ENCODE peak calls at places on chromosomes 12 and 14, in ten cellular contexts. One of them, this sample, is unnamed.

GRCh38 chr14:53979747-53980642 is 23.4 kb upstream of the BMP4 start:
- DNase-seq in heart right ventricle: peak
- DNase-seq in AG04449: no peak
- DNase-seq in tibial nerve: peak
- DNase-seq in NB4: no peak
- DNase-seq in IMR-90: peak
- DNase-seq in fibroblast of pulmonary artery: peak
- DNase-seq in cardiac muscle cell: no peak
- DNase-seq in HFF-Myc: peak
- DNase-seq in pancreas: no peak
- DNase-seq in this sample: no peak

GRCh38 chr12:57011438-57012424 is 4.6 kb downstream of the TAC3 start:
- DNase-seq in heart right ventricle: no peak
- DNase-seq in AG04449: no peak
- DNase-seq in tibial nerve: no peak
- DNase-seq in NB4: no peak
- DNase-seq in IMR-90: no peak
- DNase-seq in fibroblast of pulmonary artery: no peak
- DNase-seq in cardiac muscle cell: no peak
- DNase-seq in HFF-Myc: no peak
- DNase-seq in pancreas: no peak
- DNase-seq in this sample: peak

GRCh38 chr12:107145397-107145796 is 52.0 kb upstream of the CRY1 start:
- DNase-seq in heart right ventricle: no peak
- DNase-seq in AG04449: no peak
- DNase-seq in tibial nerve: no peak
- DNase-seq in NB4: no peak
- DNase-seq in IMR-90: peak
- DNase-seq in fibroblast of pulmonary artery: peak
- DNase-seq in cardiac muscle cell: no peak
- DNase-seq in HFF-Myc: no peak
- DNase-seq in pancreas: no peak
- DNase-seq in this sample: peak

GRCh38 chr12:78088391-78088832 is 257.7 kb downstream of the NAV3 start:
- DNase-seq in heart right ventricle: no peak
- DNase-seq in AG04449: no peak
- DNase-seq in tibial nerve: no peak
- DNase-seq in NB4: no peak
- DNase-seq in IMR-90: peak
- DNase-seq in fibroblast of pulmonary artery: peak
- DNase-seq in cardiac muscle cell: no peak
- DNase-seq in HFF-Myc: no peak
- DNase-seq in pancreas: no peak
- DNase-seq in this sample: no peak

GRCh38 chr12:81450920-81451739 is 308.0 kb downstream of the PPFIA2 start:
- DNase-seq in heart right ventricle: no peak
- DNase-seq in AG04449: peak
- DNase-seq in tibial nerve: peak
- DNase-seq in NB4: peak
- DNase-seq in IMR-90: peak
- DNase-seq in fibroblast of pulmonary artery: peak
- DNase-seq in cardiac muscle cell: peak
- DNase-seq in HFF-Myc: peak
- DNase-seq in pancreas: no peak
- DNase-seq in this sample: peak

GRCh38 chr12:6280672-6281071 is 29.8 kb upstream of the PLEKHG6 start:
- DNase-seq in heart right ventricle: no peak
- DNase-seq in AG04449: no peak
- DNase-seq in tibial nerve: no peak
- DNase-seq in NB4: no peak
- DNase-seq in IMR-90: no peak
- DNase-seq in fibroblast of pulmonary artery: no peak
- DNase-seq in cardiac muscle cell: no peak
- DNase-seq in HFF-Myc: no peak
- DNase-seq in pancreas: peak
- DNase-seq in this sample: no peak

GRCh38 chr14:31937730-31938346 is 139.3 kb upstream of the ARHGAP5 start:
- DNase-seq in heart right ventricle: no peak
- DNase-seq in AG04449: no peak
- DNase-seq in tibial nerve: peak
- DNase-seq in NB4: peak
- DNase-seq in IMR-90: peak
- DNase-seq in fibroblast of pulmonary artery: peak
- DNase-seq in cardiac muscle cell: no peak
- DNase-seq in HFF-Myc: peak
- DNase-seq in pancreas: no peak
- DNase-seq in this sample: peak

GRCh38 chr12:70154087-70154486 is 89.1 kb upstream of the CNOT2 start:
- DNase-seq in heart right ventricle: no peak
- DNase-seq in AG04449: no peak
- DNase-seq in tibial nerve: no peak
- DNase-seq in NB4: no peak
- DNase-seq in IMR-90: no peak
- DNase-seq in fibroblast of pulmonary artery: no peak
- DNase-seq in cardiac muscle cell: no peak
- DNase-seq in HFF-Myc: no peak
- DNase-seq in pancreas: no peak
- DNase-seq in this sample: peak

GRCh38 chr14:56716705-56717104 is 93.6 kb downstream of the OTX2 start:
- DNase-seq in heart right ventricle: no peak
- DNase-seq in AG04449: no peak
- DNase-seq in tibial nerve: no peak
- DNase-seq in NB4: no peak
- DNase-seq in IMR-90: no peak
- DNase-seq in fibroblast of pulmonary artery: no peak
- DNase-seq in cardiac muscle cell: no peak
- DNase-seq in HFF-Myc: no peak
- DNase-seq in pancreas: no peak
- DNase-seq in this sample: no peak

GRCh38 chr14:56720703-56721426 is 89.4 kb downstream of the OTX2 start:
- DNase-seq in heart right ventricle: no peak
- DNase-seq in AG04449: no peak
- DNase-seq in tibial nerve: no peak
- DNase-seq in NB4: no peak
- DNase-seq in IMR-90: no peak
- DNase-seq in fibroblast of pulmonary artery: no peak
- DNase-seq in cardiac muscle cell: no peak
- DNase-seq in HFF-Myc: no peak
- DNase-seq in pancreas: no peak
- DNase-seq in this sample: no peak

GRCh38 chr14:56718312-56718711 is 92.0 kb downstream of the OTX2 start:
- DNase-seq in heart right ventricle: no peak
- DNase-seq in AG04449: no peak
- DNase-seq in tibial nerve: no peak
- DNase-seq in NB4: no peak
- DNase-seq in IMR-90: no peak
- DNase-seq in fibroblast of pulmonary artery: no peak
- DNase-seq in cardiac muscle cell: no peak
- DNase-seq in HFF-Myc: no peak
- DNase-seq in pancreas: no peak
- DNase-seq in this sample: no peak

DNA sequence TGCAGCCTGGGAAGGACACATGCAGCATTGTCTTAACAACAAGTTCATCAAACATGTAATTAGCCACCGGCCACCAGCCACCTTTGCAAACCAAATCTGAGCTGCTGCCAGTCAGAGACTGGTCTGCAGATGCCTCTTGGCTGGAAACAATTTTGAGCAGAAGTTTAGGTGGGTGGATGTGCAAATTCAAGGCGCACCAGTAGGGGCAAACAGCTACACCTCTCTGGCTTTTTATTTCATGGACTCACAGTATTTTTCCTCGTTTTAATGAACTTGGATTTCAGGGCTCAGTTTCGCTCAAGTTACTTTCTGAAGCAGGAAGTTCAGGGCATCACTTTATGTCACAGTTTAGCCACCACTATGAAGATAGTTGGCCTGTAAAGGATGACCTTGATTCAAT is 94.3 kb downstream of the OTX2 start:
- DNase-seq in heart right ventricle: no peak
- DNase-seq in AG04449: no peak
- DNase-seq in tibial nerve: no peak
- DNase-seq in NB4: no peak
- DNase-seq in IMR-90: no peak
- DNase-seq in fibroblast of pulmonary artery: no peak
- DNase-seq in cardiac muscle cell: no peak
- DNase-seq in HFF-Myc: no peak
- DNase-seq in pancreas: no peak
- DNase-seq in this sample: no peak
- TF ChIP-seq CTCF in heart right ventricle: no peak
- TF ChIP-seq CTCF in AG04449: no peak
- TF ChIP-seq CTCF in tibial nerve: no peak
- TF ChIP-seq CTCF in NB4: no peak
- TF ChIP-seq CTCF in IMR-90: no peak
- TF ChIP-seq CTCF in fibroblast of pulmonary artery: no peak
- TF ChIP-seq CTCF in cardiac muscle cell: no peak
- TF ChIP-seq CTCF in HFF-Myc: no peak
- TF ChIP-seq CTCF in pancreas: no peak
- TF ChIP-seq CTCF in this sample: no peak

GRCh38 chr12:110597885-110598284 is 14.8 kb upstream of the PPTC7 start:
- DNase-seq in heart right ventricle: no peak
- DNase-seq in AG04449: no peak
- DNase-seq in tibial nerve: no peak
- DNase-seq in NB4: no peak
- DNase-seq in IMR-90: no peak
- DNase-seq in fibroblast of pulmonary artery: no peak
- DNase-seq in cardiac muscle cell: no peak
- DNase-seq in HFF-Myc: no peak
- DNase-seq in pancreas: no peak
- DNase-seq in this sample: no peak
- H3K4me3 ChIP-seq in heart right ventricle: no peak
- H3K4me3 ChIP-seq in AG04449: no peak
- H3K4me3 ChIP-seq in tibial nerve: no peak
- H3K4me3 ChIP-seq in NB4: no peak
- H3K4me3 ChIP-seq in IMR-90: no peak
- H3K4me3 ChIP-seq in fibroblast of pulmonary artery: no peak
- H3K4me3 ChIP-seq in cardiac muscle cell: no peak
- H3K4me3 ChIP-seq in HFF-Myc: no peak
- H3K4me3 ChIP-seq in pancreas: no peak
- H3K4me3 ChIP-seq in this sample: no peak

GRCh38 chr14:43483415-43483814 is 1023.7 kb downstream of the FSCB start:
- DNase-seq in heart right ventricle: no peak
- DNase-seq in AG04449: no peak
- DNase-seq in tibial nerve: no peak
- DNase-seq in NB4: no peak
- DNase-seq in IMR-90: no peak
- DNase-seq in fibroblast of pulmonary artery: no peak
- DNase-seq in cardiac muscle cell: no peak
- DNase-seq in HFF-Myc: no peak
- DNase-seq in pancreas: no peak
- DNase-seq in this sample: no peak

GRCh38 chr14:43480961-43481360 is 1026.1 kb downstream of the FSCB start:
- DNase-seq in heart right ventricle: no peak
- DNase-seq in AG04449: no peak
- DNase-seq in tibial nerve: no peak
- DNase-seq in NB4: no peak
- DNase-seq in IMR-90: no peak
- DNase-seq in fibroblast of pulmonary artery: no peak
- DNase-seq in cardiac muscle cell: no peak
- DNase-seq in HFF-Myc: no peak
- DNase-seq in pancreas: no peak
- DNase-seq in this sample: no peak

GRCh38 chr14:43476822-43477221 is 1030.3 kb downstream of the FSCB start:
- DNase-seq in heart right ventricle: no peak
- DNase-seq in AG04449: no peak
- DNase-seq in tibial nerve: no peak
- DNase-seq in NB4: no peak
- DNase-seq in IMR-90: no peak
- DNase-seq in fibroblast of pulmonary artery: no peak
- DNase-seq in cardiac muscle cell: no peak
- DNase-seq in HFF-Myc: no peak
- DNase-seq in pancreas: no peak
- DNase-seq in this sample: no peak

GRCh38 chr14:43479751-43480150 is 1027.3 kb downstream of the FSCB start:
- DNase-seq in heart right ventricle: no peak
- DNase-seq in AG04449: no peak
- DNase-seq in tibial nerve: no peak
- DNase-seq in NB4: no peak
- DNase-seq in IMR-90: no peak
- DNase-seq in fibroblast of pulmonary artery: no peak
- DNase-seq in cardiac muscle cell: no peak
- DNase-seq in HFF-Myc: no peak
- DNase-seq in pancreas: no peak
- DNase-seq in this sample: no peak

DNA sequence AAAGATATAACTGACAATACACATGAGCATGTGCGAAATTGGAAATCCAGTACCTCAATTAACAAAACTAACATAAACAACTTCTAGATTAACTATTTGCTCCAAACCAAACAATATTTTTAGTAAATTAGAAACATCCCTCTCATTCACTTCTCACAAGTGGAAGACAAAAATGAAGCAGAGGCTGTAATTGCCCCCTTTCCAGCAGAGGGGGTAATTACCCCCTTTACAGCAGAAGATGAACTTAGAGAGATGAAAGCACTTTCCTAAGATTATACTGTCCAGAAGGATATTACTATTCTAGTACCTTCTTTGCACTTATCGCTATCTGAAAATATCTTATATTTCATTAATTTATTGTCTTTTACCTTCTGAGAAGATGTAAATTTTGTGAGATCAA is 1025.2 kb downstream of the FSCB start:
- DNase-seq in heart right ventricle: no peak
- DNase-seq in AG04449: no peak
- DNase-seq in tibial nerve: no peak
- DNase-seq in NB4: no peak
- DNase-seq in IMR-90: no peak
- DNase-seq in fibroblast of pulmonary artery: no peak
- DNase-seq in cardiac muscle cell: no peak
- DNase-seq in HFF-Myc: no peak
- DNase-seq in pancreas: no peak
- DNase-seq in this sample: no peak
- TF ChIP-seq CTCF in heart right ventricle: no peak
- TF ChIP-seq CTCF in AG04449: no peak
- TF ChIP-seq CTCF in tibial nerve: no peak
- TF ChIP-seq CTCF in NB4: no peak
- TF ChIP-seq CTCF in IMR-90: no peak
- TF ChIP-seq CTCF in fibroblast of pulmonary artery: no peak
- TF ChIP-seq CTCF in cardiac muscle cell: no peak
- TF ChIP-seq CTCF in HFF-Myc: no peak
- TF ChIP-seq CTCF in pancreas: no peak
- TF ChIP-seq CTCF in this sample: no peak

GRCh38 chr14:75127903-75128595 is 1.2 kb upstream of the NEK9 start:
- DNase-seq in heart right ventricle: no peak
- DNase-seq in AG04449: no peak
- DNase-seq in tibial nerve: no peak
- DNase-seq in NB4: peak
- DNase-seq in IMR-90: no peak
- DNase-seq in fibroblast of pulmonary artery: no peak
- DNase-seq in cardiac muscle cell: no peak
- DNase-seq in HFF-Myc: no peak
- DNase-seq in pancreas: no peak
- DNase-seq in this sample: no peak

GRCh38 chr14:75123991-75124390 is 2.9 kb downstream of the NEK9 start:
- DNase-seq in heart right ventricle: no peak
- DNase-seq in AG04449: no peak
- DNase-seq in tibial nerve: no peak
- DNase-seq in NB4: peak
- DNase-seq in IMR-90: peak
- DNase-seq in fibroblast of pulmonary artery: peak
- DNase-seq in cardiac muscle cell: no peak
- DNase-seq in HFF-Myc: peak
- DNase-seq in pancreas: no peak
- DNase-seq in this sample: peak

GRCh38 chr14:75126679-75127473 is at the start of gene NEK9:
- DNase-seq in heart right ventricle: peak
- DNase-seq in AG04449: no peak
- DNase-seq in tibial nerve: peak
- DNase-seq in NB4: peak
- DNase-seq in IMR-90: peak
- DNase-seq in fibroblast of pulmonary artery: peak
- DNase-seq in cardiac muscle cell: peak
- DNase-seq in HFF-Myc: peak
- DNase-seq in pancreas: peak
- DNase-seq in this sample: peak

GRCh38 chr14:75126121-75126544 is 715 bp downstream of the NEK9 start:
- DNase-seq in heart right ventricle: no peak
- DNase-seq in AG04449: no peak
- DNase-seq in tibial nerve: no peak
- DNase-seq in NB4: peak
- DNase-seq in IMR-90: no peak
- DNase-seq in fibroblast of pulmonary artery: no peak
- DNase-seq in cardiac muscle cell: no peak
- DNase-seq in HFF-Myc: no peak
- DNase-seq in pancreas: no peak
- DNase-seq in this sample: no peak

DNA sequence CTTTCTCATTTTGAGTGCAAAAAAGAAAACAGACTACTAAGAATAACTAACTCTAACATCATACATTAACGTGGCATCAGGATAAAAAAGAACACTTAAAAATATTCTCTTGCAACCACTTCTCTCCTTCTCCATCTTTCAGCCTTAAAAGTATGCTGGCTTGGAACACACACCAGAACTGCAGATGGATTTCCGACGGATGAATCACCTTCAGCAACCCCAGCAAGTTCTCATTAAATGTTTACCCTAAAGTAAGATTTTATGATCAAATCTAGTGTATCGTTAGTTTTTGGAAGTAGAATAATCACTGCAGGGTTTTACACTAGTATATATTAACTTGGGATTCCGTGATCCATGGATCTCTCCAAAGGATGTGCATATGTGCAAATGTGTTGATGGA is 1.2 kb downstream of the NEK9 start:
- DNase-seq in heart right ventricle: no peak
- DNase-seq in AG04449: peak
- DNase-seq in tibial nerve: no peak
- DNase-seq in NB4: peak
- DNase-seq in IMR-90: peak
- DNase-seq in fibroblast of pulmonary artery: peak
- DNase-seq in cardiac muscle cell: no peak
- DNase-seq in HFF-Myc: peak
- DNase-seq in pancreas: no peak
- DNase-seq in this sample: peak
- H3K4me3 ChIP-seq in heart right ventricle: peak
- H3K4me3 ChIP-seq in AG04449: peak
- H3K4me3 ChIP-seq in tibial nerve: no peak
- H3K4me3 ChIP-seq in NB4: peak
- H3K4me3 ChIP-seq in IMR-90: peak
- H3K4me3 ChIP-seq in fibroblast of pulmonary artery: peak
- H3K4me3 ChIP-seq in cardiac muscle cell: peak
- H3K4me3 ChIP-seq in HFF-Myc: peak
- H3K4me3 ChIP-seq in pancreas: peak
- H3K4me3 ChIP-seq in this sample: peak

This sample was measured in epithelial cell of esophagus.